ENCODE peak calls at places on chromosomes 5 and 9, in four cellular contexts. M is neural crest cell, F is tibial artery, H is HFFc6. V is an unnamed sample.

GRCh38 chr9:77600810-77601209 is 47.3 kb downstream of the GNA14 start:
- DNase-seq in F (no peak), M (no peak), H (no peak), V (no peak)

GRCh38 chr5:24073097-24073496 is 565.7 kb downstream of the PRDM9 start:
- DNase-seq in H (no peak), M (no peak), F (no peak), V (no peak)

GRCh38 chr5:87650284-87650683 is 237.6 kb upstream of the CCNH start:
- DNase-seq in H (no peak), F (no peak), M (no peak), V (no peak)

GRCh38 chr5:94283093-94283492 is 335.3 kb downstream of the KIAA0825 start:
- DNase-seq in M (no peak), F (no peak), H (no peak), V (no peak)

GRCh38 chr5:176612008-176612407 is 2.1 kb upstream of the GPRIN1 start:
- DNase-seq in M (no peak), F (no peak), H (no peak), V (no peak)

GRCh38 chr5:163867324-163867723 is 361.9 kb downstream of the MAT2B start:
- DNase-seq in H (no peak), M (no peak), F (no peak), V (no peak)

GRCh38 chr5:39270172-39270848 is 50.9 kb upstream of the FYB1 start:
- DNase-seq in H (no peak), M (no peak), F (no peak), V (no peak)

GRCh38 chr5:3542158-3542557 is 53.5 kb upstream of the IRX1 start:
- DNase-seq in F (no peak), H (no peak), M (no peak), V (no peak)

GRCh38 chr5:34012791-34013190 is 4.9 kb upstream of the AMACR start:
- DNase-seq in F (no peak), M (no peak), H (no peak), V (no peak)

GRCh38 chr9:72534931-72535330 is 13.5 kb downstream of the TMC1 start:
- DNase-seq in H (no peak), F (no peak), M (no peak), V (no peak)

GRCh38 chr9:98120476-98120875 is 1.5 kb upstream of the TRIM14 start:
- DNase-seq in F (no peak), H (no peak), M (no peak), V (no peak)

GRCh38 chr5:89493414-89493813 is 610.4 kb upstream of the MEF2C start:
- DNase-seq in H (no peak), F (no peak), M (no peak), V (no peak)

GRCh38 chr9:135249191-135249590 is 161.7 kb downstream of the OLFM1 start:
- DNase-seq in H (no peak), M (no peak), F (no peak), V (no peak)

GRCh38 chr5:132667309-132667708 is 6.5 kb upstream of the IL4 start:
- DNase-seq in M (no peak), F (no peak), H (no peak), V (no peak)

GRCh38 chr5:139752506-139753350 is 42.9 kb upstream of the PSD2 start:
- DNase-seq in F (no peak), H (peak), M (no peak), V (no peak)

GRCh38 chr5:171770153-171770552 is 15.5 kb upstream of the SMIM23 start:
- DNase-seq in M (no peak), F (no peak), H (no peak), V (no peak)

DNA sequence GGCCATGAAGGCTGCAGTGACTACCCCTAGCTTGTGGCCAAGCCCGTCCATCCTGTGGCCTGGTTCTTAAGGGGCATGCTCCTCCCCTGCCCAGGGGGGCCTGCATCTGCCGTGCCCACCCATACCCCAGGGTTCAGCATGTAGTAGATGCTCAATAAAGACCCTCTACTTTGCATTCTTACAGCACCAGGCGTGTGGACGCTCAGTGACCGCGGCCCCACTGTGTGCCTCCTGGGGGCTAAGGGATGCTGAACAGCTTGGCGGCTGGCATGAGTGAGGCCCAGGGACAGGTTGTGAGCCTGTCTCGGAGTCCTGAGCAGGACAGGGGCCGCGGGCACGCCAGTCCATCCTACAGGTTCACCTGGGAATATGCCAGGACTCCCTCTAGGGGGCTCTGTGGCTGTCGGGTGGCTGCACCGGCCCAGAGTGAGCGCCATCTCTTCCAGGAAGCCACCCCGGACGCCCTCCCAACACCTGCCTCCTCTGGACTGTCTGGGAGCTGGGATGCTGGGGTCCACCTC is 9.1 kb downstream of the NOTCH1 start:
- DNase-seq in F (no peak), M (no peak), H (no peak), V (no peak)
- TF ChIP-seq CTCF in F (no peak), M (no peak), H (peak), V (peak)

GRCh38 chr9:121331549-121331948 is 38.5 kb downstream of the STOM start:
- DNase-seq in F (no peak), H (no peak), M (no peak), V (no peak)
- TF ChIP-seq CTCF in F (no peak), H (no peak), M (no peak), V (no peak)

DNA sequence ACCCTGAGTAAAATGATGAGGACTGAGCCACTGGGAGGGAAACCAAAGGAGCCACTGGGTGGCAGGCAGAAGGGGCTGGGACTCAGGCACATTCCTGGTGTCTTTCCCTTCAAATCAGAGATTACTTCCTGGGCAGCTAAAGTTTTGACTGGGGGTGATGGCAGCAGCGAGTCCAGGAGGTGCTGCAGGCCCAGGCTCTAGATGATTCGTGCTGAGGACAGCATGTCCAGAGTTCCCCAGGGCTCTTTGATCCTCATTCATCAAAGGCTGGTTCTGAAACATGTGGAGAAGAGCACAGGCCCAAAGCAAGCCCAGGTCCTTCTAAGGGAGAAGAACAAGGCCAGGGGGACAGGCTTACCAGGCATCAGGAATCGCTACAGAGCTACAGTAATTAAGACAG is 109.0 kb downstream of the PAX5 start:
- DNase-seq in H (no peak), F (no peak), M (no peak), V (no peak)
- TF ChIP-seq CTCF in H (no peak), F (no peak), M (no peak), V (no peak)

GRCh38 chr9:123933401-123933800 is 3.5 kb upstream of the DENND1A start:
- DNase-seq in H (peak), M (no peak), F (no peak), V (no peak)
- TF ChIP-seq CTCF in H (peak), M (no peak), F (no peak), V (no peak)

GRCh38 chr9:4299006-4299795 is 667 bp downstream of the GLIS3 start:
- DNase-seq in F (peak), M (peak), H (peak), V (peak)

GRCh38 chr9:4297151-4297794 is 2.6 kb downstream of the GLIS3 start:
- DNase-seq in F (peak), M (peak), H (peak), V (no peak)

GRCh38 chr9:4296217-4296616 is 3.7 kb downstream of the GLIS3 start:
- DNase-seq in F (no peak), H (no peak), M (no peak), V (no peak)

GRCh38 chr9:4297795-4298254 is 2.0 kb downstream of the GLIS3 start:
- DNase-seq in F (peak), M (peak), H (peak), V (peak)

GRCh38 chr9:4298255-4299005 is 1.4 kb downstream of the GLIS3 start:
- DNase-seq in M (peak), F (peak), H (peak), V (peak)
- TF ChIP-seq CTCF in M (peak), F (no peak), H (no peak), V (peak)

GRCh38 chr5:126137771-126138474 is 285.3 kb upstream of the GRAMD2B start:
- DNase-seq in F (no peak), H (no peak), M (no peak), V (no peak)
- TF ChIP-seq CTCF in F (no peak), H (no peak), M (no peak), V (no peak)

DNA sequence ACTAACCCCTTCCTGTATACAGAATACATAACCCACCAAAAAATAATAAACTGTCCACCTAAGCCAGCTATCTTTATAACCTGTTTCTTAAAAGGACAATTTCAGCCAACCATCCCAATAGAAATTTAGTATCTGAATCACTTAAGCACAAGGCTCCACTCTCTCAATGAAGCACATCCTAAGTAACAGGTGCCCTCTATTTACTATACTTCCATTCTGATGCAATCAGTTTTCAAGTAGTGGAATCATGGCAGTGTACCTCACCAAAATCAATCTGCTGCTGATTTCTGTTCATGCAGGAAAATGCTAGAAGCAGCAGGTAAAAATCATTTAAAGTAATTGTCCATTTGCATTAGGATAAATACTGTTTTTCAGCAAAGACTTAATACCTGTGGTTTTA is 4.8 kb downstream of the MTX3 start:
- DNase-seq in M (no peak), F (no peak), H (no peak), V (no peak)
- TF ChIP-seq CTCF in M (no peak), F (no peak), H (no peak), V (no peak)

DNA sequence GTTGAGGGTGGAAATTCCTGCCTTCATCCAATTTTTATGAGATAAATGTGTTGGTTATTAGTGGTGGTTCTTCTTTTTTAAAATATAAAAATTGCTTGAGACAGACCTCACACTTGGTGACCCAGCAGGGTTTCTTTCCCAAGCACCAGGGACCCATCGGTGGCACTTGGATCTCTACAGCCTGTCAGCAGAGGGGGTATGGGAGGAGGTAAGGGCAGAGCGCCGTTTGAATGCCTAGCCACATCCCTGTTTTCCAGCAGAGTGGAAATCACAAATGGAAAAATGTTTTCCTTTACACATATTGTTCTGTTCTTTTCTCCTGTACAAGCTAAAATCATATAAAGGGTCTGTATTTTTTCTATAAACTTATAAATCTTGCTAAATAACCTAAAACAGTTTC is 248.0 kb downstream of the NR3C1 start:
- DNase-seq in F (no peak), M (no peak), H (no peak), V (no peak)
- TF ChIP-seq CTCF in F (no peak), M (no peak), H (no peak), V (no peak)

GRCh38 chr5:82351754-82352145 is 73.6 kb upstream of the RPS23 start:
- DNase-seq in H (peak), F (no peak), M (no peak), V (no peak)
- TF ChIP-seq CTCF in H (peak), F (peak), M (peak), V (peak)